ENCODE peak calls at places on chromosomes 6 and 20, in ten cellular contexts. O is ovary; H is activated T-helper 2 cell treated with anti-CD3 and anti-CD28 coated beads, Interferon-gamma antibody, Interleukin-2, Interleukin-4, amounts not matched to agents 10 μg/mL and 5 μg/mL and 100 μg/mL, durations not matched to agents 14 hours and 24 hours and 36 hours; C is hepatic stellate cell; K is NCI-H1436; W is activated CD4-positive, alpha-beta T cell treated with anti-CD3 and anti-CD28 coated beads, Interleukin-2, amount 50 U/mL, for 48 hours; S is progenitor cell of endocrine pancreas; B is epithelial cell of esophagus; J is effector CD4-positive, alpha-beta T cell; U is activated naive CD4-positive, alpha-beta T cell treated with anti-CD3 and anti-CD28 coated beads for 36 hours. F is an unnamed sample.

GRCh38 chr6:131728296-131728939 is 17.6 kb upstream of the CTAGE9 start:
- DNase-seq in W (no peak), O (no peak), S (no peak), J (no peak), H (no peak), C (peak), B (no peak), U (no peak), K (no peak), F (no peak)

GRCh38 chr6:168005796-168006195 is 8.3 kb downstream of the KIF25 start:
- DNase-seq in S (no peak), J (no peak), K (no peak), H (no peak), W (no peak), U (no peak), O (no peak), C (no peak), B (no peak), F (no peak)

GRCh38 chr20:35953411-35954199 is 697 bp downstream of the SCAND1 start:
- DNase-seq in W (peak), B (peak), J (peak), U (peak), H (peak), C (peak), K (no peak), S (peak), O (no peak), F (no peak)

GRCh38 chr6:20241102-20241501 is 28.8 kb upstream of the MBOAT1 start:
- DNase-seq in W (no peak), C (no peak), K (no peak), O (no peak), B (no peak), J (no peak), U (no peak), H (no peak), S (no peak), F (no peak)

GRCh38 chr20:58669287-58670006 is 18.4 kb downstream of the STX16 start:
- DNase-seq in H (no peak), O (no peak), B (no peak), S (no peak), K (peak), U (no peak), W (no peak), J (no peak), C (no peak), F (no peak)

GRCh38 chr6:4359108-4359710 is 223.8 kb upstream of the ECI2 start:
- DNase-seq in U (no peak), W (no peak), C (no peak), O (no peak), H (no peak), J (no peak), B (peak), K (no peak), S (no peak), F (no peak)

GRCh38 chr20:9660236-9660868 is 146.0 kb downstream of the LAMP5 start:
- DNase-seq in C (no peak), O (no peak), B (peak), W (no peak), J (no peak), S (peak), U (peak), K (no peak), H (no peak), F (no peak)

GRCh38 chr6:53432318-53433161 is 83.8 kb upstream of the ELOVL5 start:
- DNase-seq in C (peak), O (no peak), U (no peak), S (no peak), K (no peak), J (no peak), B (peak), W (no peak), H (no peak), F (no peak)

GRCh38 chr6:7761047-7761446 is 35.1 kb downstream of the BMP6 start:
- DNase-seq in O (no peak), B (peak), W (no peak), J (no peak), H (no peak), C (no peak), K (no peak), U (no peak), S (no peak), F (no peak)

GRCh38 chr20:30611239-30611984 is 646.1 kb upstream of the DEFB115 start:
- DNase-seq in B (no peak), J (no peak), S (no peak), O (no peak), W (no peak), U (no peak), C (no peak), K (no peak), H (no peak), F (no peak)

GRCh38 chr6:34514593-34515472 is 41.3 kb downstream of the SPDEF start:
- DNase-seq in U (no peak), B (no peak), O (peak), S (no peak), C (peak), K (no peak), W (peak), H (no peak), J (no peak), F (no peak)

GRCh38 chr6:41454189-41454789 is 91.9 kb upstream of the FOXP4 start:
- DNase-seq in O (no peak), W (no peak), S (no peak), H (no peak), C (no peak), U (no peak), J (no peak), K (no peak), B (no peak), F (no peak)

GRCh38 chr6:33815854-33816253 is 12.1 kb upstream of the MLN start:
- DNase-seq in W (no peak), S (no peak), U (no peak), B (peak), O (no peak), H (no peak), J (no peak), K (peak), C (peak), F (no peak)

GRCh38 chr6:40210628-40211056 is 276.4 kb upstream of the MOCS1 start:
- DNase-seq in B (no peak), S (no peak), H (no peak), W (no peak), C (no peak), J (no peak), K (peak), U (no peak), O (no peak), F (peak)

GRCh38 chr20:1856419-1856818 is 38.8 kb upstream of the SIRPA start:
- DNase-seq in H (no peak), C (peak), B (no peak), S (no peak), J (no peak), O (no peak), W (no peak), U (no peak), K (no peak), F (no peak)

GRCh38 chr20:58651823-58652605 is 931 bp downstream of the STX16 start:
- DNase-seq in O (peak), K (no peak), U (peak), C (peak), W (peak), J (peak), H (peak), S (no peak), B (peak), F (no peak)

GRCh38 chr20:50455656-50456451 is 54.3 kb upstream of the PTPN1 start:
- DNase-seq in O (no peak), S (no peak), W (no peak), C (no peak), U (no peak), K (no peak), J (no peak), H (no peak), B (no peak), F (no peak)

GRCh38 chr20:15378151-15378550 is 1040.7 kb upstream of the FLRT3 start:
- DNase-seq in B (no peak), K (no peak), S (no peak), J (no peak), C (no peak), U (no peak), O (no peak), H (no peak), W (no peak), F (no peak)

GRCh38 chr6:28944412-28945006 is 20.7 kb upstream of the TRIM27 start:
- DNase-seq in K (peak), W (peak), S (peak), H (peak), B (peak), J (peak), C (peak), O (peak), U (peak), F (no peak)

GRCh38 chr20:4052554-4052953 is 37.2 kb upstream of the RNF24 start:
- DNase-seq in W (no peak), O (no peak), S (no peak), J (no peak), C (no peak), K (no peak), H (no peak), U (no peak), B (no peak), F (no peak)

GRCh38 chr6:51147756-51148155 is 329.1 kb downstream of the TFAP2B start:
- DNase-seq in U (no peak), C (no peak), K (no peak), J (no peak), W (no peak), O (no peak), H (no peak), B (peak), S (no peak), F (no peak)

GRCh38 chr6:43014434-43014909 is 423 bp downstream of the KLHDC3 start:
- DNase-seq in J (no peak), C (peak), B (peak), S (no peak), H (no peak), W (no peak), U (no peak), O (no peak), K (no peak), F (no peak)

GRCh38 chr20:6993016-6993415 is 225.5 kb downstream of the BMP2 start:
- DNase-seq in K (no peak), S (no peak), O (no peak), W (no peak), H (no peak), B (peak), C (no peak), U (no peak), J (no peak), F (no peak)

GRCh38 chr6:40474937-40475336 is 112.2 kb downstream of the LRFN2 start:
- DNase-seq in W (no peak), U (no peak), B (no peak), O (no peak), H (no peak), K (no peak), S (no peak), C (no peak), J (no peak), F (no peak)

GRCh38 chr20:14235355-14235754 is 102.1 kb downstream of the FLRT3 start:
- DNase-seq in S (no peak), J (no peak), O (no peak), C (peak), H (no peak), K (no peak), B (peak), U (no peak), W (no peak), F (no peak)

GRCh38 chr20:32474717-32474966 is 110.5 kb downstream of the NOL4L start:
- DNase-seq in S (no peak), J (no peak), H (no peak), O (no peak), B (no peak), C (no peak), W (no peak), K (no peak), U (no peak), F (no peak)

GRCh38 chr6:42692151-42692911 is 30.1 kb downstream of the PRPH2 start:
- DNase-seq in O (no peak), W (no peak), J (no peak), K (no peak), C (peak), S (no peak), H (no peak), B (peak), U (peak), F (no peak)

GRCh38 chr6:21486115-21486514 is 107.4 kb upstream of the SOX4 start:
- DNase-seq in B (no peak), S (no peak), K (no peak), W (no peak), O (no peak), H (no peak), C (no peak), U (no peak), J (no peak), F (no peak)

GRCh38 chr6:109103942-109104341 is 8.6 kb downstream of the CEP57L1 start:
- DNase-seq in S (no peak), H (no peak), U (no peak), J (no peak), K (no peak), O (no peak), B (no peak), W (no peak), C (no peak), F (no peak)

GRCh38 chr20:61254881-61255589 is 3.0 kb downstream of the CDH4 start:
- DNase-seq in J (no peak), O (no peak), K (no peak), B (peak), S (no peak), H (no peak), C (no peak), W (no peak), U (no peak), F (no peak)

GRCh38 chr6:93786474-93787330 is 367.3 kb upstream of the EPHA7 start:
- DNase-seq in K (no peak), O (no peak), W (no peak), S (no peak), J (no peak), C (no peak), B (no peak), U (no peak), H (no peak), F (no peak)

GRCh38 chr6:110689275-110689935 is 125.9 kb downstream of the CDK19 start:
- DNase-seq in U (no peak), O (no peak), H (no peak), W (no peak), S (no peak), C (no peak), J (no peak), K (peak), B (peak), F (no peak)

GRCh38 chr20:63380346-63380870 is 19.3 kb upstream of the CHRNA4 start:
- DNase-seq in K (no peak), J (no peak), W (no peak), O (no peak), U (no peak), H (no peak), S (no peak), B (no peak), C (no peak), F (no peak)